ENCODE peak calls at places on chromosomes 5 and 9, in four cellular contexts. E, R, F and M are unnamed samples. For H3K4me1, the result is how much of the 10 kb centered on the place peaks cover.

GRCh38 chr5:29796018-29796417 is 1397.5 kb upstream of the CDH6 start:
- DNase-seq in R (no peak), E (no peak), F (no peak), M (no peak)

GRCh38 chr5:177370488-177371119 is 12.9 kb downstream of the RGS14 start:
- DNase-seq in R (peak), E (peak), F (peak), M (peak)

GRCh38 chr9:136725612-136726011 is 13.2 kb downstream of the DIPK1B start:
- DNase-seq in E (no peak), F (no peak), R (no peak), M (no peak)

GRCh38 chr5:73367650-73368049 is 80.9 kb downstream of the FOXD1 start:
- DNase-seq in F (no peak), R (no peak), E (no peak), M (no peak)

GRCh38 chr5:167764650-167765289 is 526.7 kb upstream of the WWC1 start:
- DNase-seq in F (no peak), E (no peak), R (no peak), M (no peak)

GRCh38 chr5:172902497-172903472 is 56.4 kb upstream of the RPL26L1 start:
- DNase-seq in F (no peak), E (peak), R (peak), M (peak)

GRCh38 chr5:62343428-62343827 is 37.4 kb downstream of the KIF2A start:
- DNase-seq in E (no peak), F (no peak), R (no peak), M (no peak)

GRCh38 chr5:59673438-59674058 is 220.0 kb downstream of the PDE4D start:
- DNase-seq in R (peak), E (no peak), F (no peak), M (no peak)

GRCh38 chr5:90803891-90804290 is 245.3 kb downstream of the ADGRV1 start:
- DNase-seq in F (no peak), E (no peak), R (no peak), M (no peak)

GRCh38 chr5:100761192-100761591 is 141.9 kb downstream of the ST8SIA4 start:
- DNase-seq in R (no peak), E (no peak), F (no peak), M (no peak)

GRCh38 chr5:149367249-149367971 is 9.6 kb downstream of the PCYOX1L start:
- DNase-seq in R (peak), F (peak), E (peak), M (peak)

GRCh38 chr5:83577036-83577636 is 105.6 kb downstream of the VCAN start:
- DNase-seq in F (no peak), E (no peak), R (peak), M (no peak)

GRCh38 chr5:113119271-113119924 is 142.8 kb downstream of the DCP2 start:
- DNase-seq in E (peak), F (no peak), R (no peak), M (no peak)

GRCh38 chr9:121745396-121745695 is 93.9 kb downstream of the DAB2IP start:
- DNase-seq in E (no peak), F (no peak), R (no peak), M (no peak)
- H3K4me1 ChIP-seq in E (half or more), F (under half), R (under half), M (under half)

GRCh38 chr9:131096490-131097258 is at the start of gene AIF1L:
- DNase-seq in E (peak), R (peak), F (no peak), M (no peak)
- H3K4me3 ChIP-seq in E (peak), R (peak), F (peak), M (peak)

GRCh38 chr9:120780367-120780766 is 12.8 kb downstream of the FBXW2 start:
- DNase-seq in F (no peak), E (no peak), R (no peak), M (no peak)
- H3K4me1 ChIP-seq in F (under half), E (under half), R (under half), M (under half)

DNA sequence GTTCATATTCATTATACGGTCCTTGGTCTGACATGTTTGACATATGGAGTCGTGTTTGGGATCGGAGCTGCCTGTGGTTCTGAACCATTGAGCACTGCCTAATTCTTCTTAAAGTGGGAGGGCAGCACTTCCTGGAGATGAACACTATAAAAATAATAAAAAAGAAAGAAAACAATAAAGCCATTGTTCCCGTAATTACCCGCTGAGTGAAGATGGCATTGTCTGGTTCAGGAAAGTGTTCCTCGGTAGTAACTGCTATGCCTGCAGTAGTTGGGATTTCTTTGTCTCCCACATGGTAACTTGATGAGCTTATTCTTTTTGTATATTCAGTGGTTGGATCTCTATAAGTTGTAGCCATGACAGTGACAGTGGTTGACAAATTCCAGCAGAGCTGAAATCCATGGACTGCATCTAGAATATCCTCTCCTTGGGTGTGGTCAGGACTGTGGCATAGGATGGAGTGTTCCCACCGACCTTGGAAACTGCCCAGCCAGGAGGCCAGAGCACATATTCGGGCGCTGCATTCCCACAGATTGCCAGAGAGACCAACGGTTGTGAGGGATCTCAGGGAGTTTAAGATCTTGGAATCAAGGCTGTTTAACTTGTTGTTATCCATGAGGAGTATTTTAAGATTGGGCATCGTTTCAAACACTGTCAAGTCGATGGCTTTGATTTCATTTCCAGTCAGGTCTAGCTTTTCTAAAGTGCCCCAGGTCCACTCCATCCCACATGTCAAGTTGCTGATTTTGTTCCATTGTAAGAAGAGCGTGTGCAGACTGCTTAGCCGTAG is 1.8 kb downstream of the LRRTM2 start:
- DNase-seq in E (no peak), R (peak), F (no peak), M (no peak)
- H3K4me3 ChIP-seq in E (no peak), R (no peak), F (no peak), M (no peak)

GRCh38 chr9:77005216-77005615 is 14.2 kb upstream of the FOXB2 start:
- DNase-seq in E (no peak), R (no peak), F (no peak), M (no peak)
- H3K4me1 ChIP-seq in E (under half), R (under half), F (under half), M (under half)

GRCh38 chr5:43192558-43193170 is 639 bp downstream of the NIM1K start:
- DNase-seq in E (peak), F (peak), R (no peak), M (no peak)

GRCh38 chr5:43193171-43193951 is 1.3 kb downstream of the NIM1K start:
- DNase-seq in R (peak), F (no peak), E (no peak), M (no peak)

GRCh38 chr5:43193952-43194321 is 1.9 kb downstream of the NIM1K start:
- DNase-seq in E (no peak), F (no peak), R (no peak), M (no peak)

GRCh38 chr5:43190755-43191603 is 1.0 kb upstream of the NIM1K start:
- DNase-seq in F (no peak), E (no peak), R (no peak), M (no peak)

DNA sequence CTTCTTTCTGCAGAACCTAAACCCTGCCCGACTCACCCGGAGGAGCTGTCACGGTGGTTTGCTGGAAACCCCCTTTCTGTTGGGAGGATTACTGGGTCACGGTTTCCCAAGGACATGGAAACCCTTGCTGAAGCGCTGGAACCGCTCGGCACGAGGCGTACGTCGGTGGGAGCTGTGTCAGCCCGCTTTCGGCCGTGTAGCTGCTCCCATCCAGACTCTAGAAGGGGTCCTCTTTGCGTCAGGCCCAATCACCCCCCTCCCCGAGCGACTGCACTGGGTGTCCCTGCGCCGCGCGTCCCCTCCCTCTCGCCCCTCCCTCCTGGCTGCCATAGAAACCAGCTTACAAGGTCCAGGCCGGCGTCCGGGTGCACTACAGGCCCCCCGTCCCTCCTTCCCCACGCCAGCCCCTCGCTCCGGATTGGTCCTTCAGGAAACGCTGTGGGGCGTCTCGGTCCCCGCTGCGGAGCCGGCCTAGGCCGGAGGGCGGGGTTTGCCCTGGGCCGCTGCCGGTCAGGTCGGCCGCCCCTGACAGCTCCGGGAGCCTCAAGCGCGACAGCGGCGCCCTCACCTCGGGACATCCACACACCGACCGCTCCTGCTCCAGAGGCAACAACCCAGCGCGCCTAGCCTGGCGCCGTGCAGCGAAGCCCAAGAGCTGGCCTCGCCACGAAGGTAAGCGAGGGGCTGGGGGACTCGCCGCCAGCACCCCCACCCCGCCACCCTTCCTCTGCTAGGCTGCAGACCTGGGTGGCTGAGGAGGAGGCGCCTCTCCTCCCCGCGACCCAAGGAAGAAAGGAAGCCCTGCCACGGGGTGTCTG is at the start of gene NIM1K:
- DNase-seq in F (peak), R (no peak), E (peak), M (no peak)
- H3K4me3 ChIP-seq in F (peak), R (peak), E (peak), M (peak)

DNA sequence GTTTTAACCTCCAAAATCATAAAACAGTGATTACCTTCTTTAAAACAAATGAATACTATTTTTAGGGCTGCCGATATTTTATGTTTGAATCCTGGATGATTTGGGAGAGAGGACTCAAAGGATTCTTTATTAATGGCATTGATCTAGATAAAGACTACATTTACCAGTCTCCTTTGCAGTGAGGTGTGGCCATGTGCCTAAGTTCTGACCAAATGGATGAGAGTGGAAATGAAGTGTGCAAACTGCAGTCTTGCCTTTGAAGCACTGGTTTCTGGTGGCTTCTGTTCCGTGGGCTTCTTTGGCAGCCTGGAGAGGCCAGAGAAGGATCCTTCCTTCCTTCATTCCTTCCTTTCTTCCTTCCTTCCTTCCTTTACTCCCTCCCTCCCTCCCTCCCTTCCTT is 24.3 kb upstream of the GDA start:
- DNase-seq in F (no peak), R (no peak), E (no peak), M (no peak)
- H3K4me1 ChIP-seq in F (under half), R (under half), E (under half), M (under half)

DNA sequence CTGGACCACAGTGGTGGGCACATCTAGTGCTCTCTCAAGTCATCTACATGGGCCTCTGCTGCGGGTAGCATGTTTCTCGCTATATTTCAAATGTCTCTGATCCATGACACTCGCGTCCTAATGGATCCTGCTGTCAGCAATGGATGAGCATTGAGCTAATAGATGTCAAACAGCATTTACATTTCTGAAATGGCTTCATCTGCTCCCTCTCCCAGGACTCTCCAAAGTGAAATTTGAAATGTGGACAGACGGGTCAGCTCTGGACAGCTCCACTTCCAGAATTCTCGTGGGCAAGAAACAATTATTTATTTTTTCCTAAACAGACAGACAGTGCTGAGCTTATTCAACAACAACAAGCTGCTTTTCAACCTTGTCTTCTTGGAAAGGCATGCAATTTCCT is 58.1 kb downstream of the FSTL4 start:
- DNase-seq in E (no peak), R (no peak), F (no peak), M (no peak)
- H3K4me3 ChIP-seq in E (no peak), R (no peak), F (no peak), M (no peak)

GRCh38 chr9:134321571-134321930 is 4.7 kb upstream of the RXRA start:
- DNase-seq in R (no peak), F (no peak), E (no peak), M (no peak)
- H3K4me1 ChIP-seq in R (under half), F (under half), E (under half), M (under half)